ENCODE peak calls at places on chromosomes 5 and 9, in seven cellular contexts. I, J, P, R, Q, K and C are unnamed samples.

GRCh38 chr9:108093773-108094675 is 604.5 kb upstream of the KLF4 start:
- DNase-seq in J (no peak), P (peak), Q (no peak), R (peak), I (no peak), K (peak), C (no peak)

GRCh38 chr5:175822225-175822624 is 49.2 kb upstream of the CPLX2 start:
- DNase-seq in Q (no peak), R (no peak), J (no peak), P (no peak), I (no peak), K (no peak), C (no peak)

GRCh38 chr5:173242675-173243085 is 7.7 kb upstream of the NKX2-5 start:
- DNase-seq in J (no peak), Q (no peak), P (no peak), I (no peak), R (no peak), K (no peak), C (no peak)

GRCh38 chr5:161096006-161096405 is 244.0 kb upstream of the ATP10B start:
- DNase-seq in K (no peak), P (no peak), R (no peak), J (no peak), I (no peak), Q (no peak), C (no peak)

GRCh38 chr5:170184007-170184687 is 48.6 kb upstream of the C5orf58 start:
- DNase-seq in R (peak), I (peak), K (peak), J (peak), P (peak), Q (peak), C (peak)

GRCh38 chr9:68966496-68966944 is 47.4 kb downstream of the PRKACG start:
- DNase-seq in I (no peak), K (no peak), P (no peak), R (no peak), Q (no peak), J (no peak), C (no peak)

GRCh38 chr5:153432583-153432982 is 57.9 kb upstream of the GRIA1 start:
- DNase-seq in P (no peak), Q (no peak), I (no peak), J (no peak), K (no peak), R (no peak), C (no peak)

GRCh38 chr9:108784128-108784490 is 71.7 kb downstream of the ACTL7B start:
- DNase-seq in Q (no peak), K (no peak), P (no peak), I (no peak), J (no peak), R (no peak), C (no peak)

GRCh38 chr9:13331320-13331719 is 51.8 kb upstream of the MPDZ start:
- DNase-seq in Q (no peak), R (no peak), J (no peak), K (no peak), P (no peak), I (no peak), C (no peak)

GRCh38 chr5:67246546-67246945 is 49.9 kb upstream of the CD180 start:
- DNase-seq in I (no peak), R (no peak), J (no peak), P (no peak), Q (no peak), K (no peak), C (no peak)

GRCh38 chr5:93503598-93504067 is 77.4 kb downstream of the NR2F1-AS1 start:
- DNase-seq in K (peak), J (no peak), R (no peak), I (no peak), P (peak), Q (no peak), C (no peak)

GRCh38 chr9:69873401-69873950 is 52.9 kb downstream of the CFAP95 start:
- DNase-seq in R (no peak), P (no peak), K (no peak), Q (no peak), J (no peak), I (no peak), C (no peak)

GRCh38 chr5:138929571-138929955 is 54.4 kb upstream of the LRRTM2 start:
- DNase-seq in K (no peak), J (no peak), Q (no peak), R (no peak), I (no peak), P (no peak), C (no peak)

GRCh38 chr9:109452761-109453160 is 45.3 kb downstream of the PTPN3 start:
- DNase-seq in Q (no peak), K (peak), R (peak), J (no peak), P (peak), I (no peak), C (no peak)

GRCh38 chr5:168895295-168896019 is 316.3 kb upstream of the PANK3 start:
- DNase-seq in R (no peak), K (no peak), P (no peak), J (no peak), I (no peak), Q (no peak), C (no peak)

GRCh38 chr5:23012842-23013241 is 159.7 kb upstream of the CDH12 start:
- DNase-seq in R (no peak), Q (no peak), J (no peak), P (no peak), I (no peak), K (no peak), C (no peak)

GRCh38 chr5:34765662-34766061 is 73.3 kb upstream of the TTC23L start:
- DNase-seq in P (no peak), I (no peak), K (no peak), R (no peak), J (no peak), Q (no peak), C (no peak)

GRCh38 chr9:21591221-21592062 is 109.3 kb upstream of the IFNE start:
- DNase-seq in Q (peak), J (no peak), P (peak), R (peak), I (no peak), K (peak), C (no peak)

GRCh38 chr5:61048534-61048933 is 103.5 kb downstream of the NDUFAF2 start:
- DNase-seq in K (peak), P (peak), I (no peak), J (no peak), Q (no peak), R (no peak), C (no peak)

GRCh38 chr9:133342083-133342406 is 5.9 kb downstream of the MED22 start:
- DNase-seq in Q (no peak), P (no peak), R (no peak), K (no peak), I (no peak), J (no peak), C (no peak)

GRCh38 chr9:70411930-70412677 is 2.4 kb downstream of the KLF9 start:
- DNase-seq in J (peak), R (peak), Q (peak), P (no peak), K (peak), I (no peak), C (no peak)

GRCh38 chr5:178739452-178740180 is 9.2 kb upstream of the ZNF354A start:
- DNase-seq in R (no peak), P (no peak), K (no peak), J (no peak), Q (no peak), I (no peak), C (no peak)

GRCh38 chr5:176550275-176550831 is 1.2 kb downstream of the CDHR2 start:
- DNase-seq in J (no peak), K (no peak), R (no peak), P (no peak), Q (no peak), I (peak), C (no peak)

GRCh38 chr9:36118706-36119105 is 17.8 kb upstream of the GLIPR2 start:
- DNase-seq in J (no peak), K (no peak), Q (no peak), I (no peak), R (no peak), P (no peak), C (no peak)

GRCh38 chr5:10600629-10601245 is 36.9 kb downstream of the ANKRD33B start:
- DNase-seq in P (no peak), K (no peak), Q (no peak), I (peak), R (no peak), J (no peak), C (no peak)

GRCh38 chr9:84338792-84339191 is 1.8 kb downstream of the SLC28A3 start:
- DNase-seq in Q (no peak), R (no peak), P (no peak), I (no peak), J (no peak), K (no peak), C (no peak)

GRCh38 chr5:144844086-144844485 is 673.4 kb downstream of the KCTD16 start:
- DNase-seq in J (no peak), Q (no peak), I (no peak), R (no peak), K (no peak), P (no peak), C (no peak)

GRCh38 chr5:84688566-84688965 is 303.9 kb upstream of the EDIL3 start:
- DNase-seq in Q (no peak), J (no peak), P (no peak), R (no peak), K (peak), I (no peak), C (no peak)

GRCh38 chr9:1071730-1072129 is 21.6 kb downstream of the DMRT2 start:
- DNase-seq in Q (no peak), K (no peak), I (no peak), J (no peak), R (no peak), P (no peak), C (no peak)

GRCh38 chr9:112333639-112334318 is 360 bp upstream of the PTBP3 start:
- DNase-seq in J (peak), R (peak), I (peak), Q (peak), P (peak), K (peak), C (peak)

GRCh38 chr9:112331676-112331955 is 1.8 kb downstream of the PTBP3 start:
- DNase-seq in Q (no peak), J (no peak), P (no peak), K (no peak), R (no peak), I (peak), C (no peak)

GRCh38 chr9:112332272-112332671 is 1.1 kb downstream of the PTBP3 start:
- DNase-seq in P (no peak), J (no peak), I (peak), R (no peak), Q (no peak), K (no peak), C (no peak)

GRCh38 chr9:112332977-112333638 is at the start of gene PTBP3:
- DNase-seq in K (peak), P (peak), R (peak), Q (peak), I (peak), J (peak), C (peak)

DNA sequence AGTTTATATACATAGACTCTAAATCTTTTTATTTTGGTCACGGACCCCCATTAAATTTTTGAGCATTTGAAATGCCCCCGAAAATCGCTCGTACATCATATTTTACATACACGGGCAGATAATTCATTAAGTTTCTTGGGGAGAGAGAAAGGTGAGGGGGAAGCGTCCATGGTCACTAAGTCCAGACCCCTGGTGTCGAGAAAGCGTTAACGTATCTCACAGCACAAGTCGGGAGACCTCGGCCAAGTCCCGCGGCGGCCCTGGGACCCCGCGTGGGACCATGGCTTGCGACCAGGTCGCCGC is 794 bp downstream of the PTBP3 start:
- DNase-seq in K (no peak), Q (no peak), P (no peak), I (no peak), J (no peak), R (no peak), C (no peak)
- TF ChIP-seq CTCF in K (peak), Q (no peak), P (no peak), I (peak), J (no peak), R (no peak), C (peak)

DNA sequence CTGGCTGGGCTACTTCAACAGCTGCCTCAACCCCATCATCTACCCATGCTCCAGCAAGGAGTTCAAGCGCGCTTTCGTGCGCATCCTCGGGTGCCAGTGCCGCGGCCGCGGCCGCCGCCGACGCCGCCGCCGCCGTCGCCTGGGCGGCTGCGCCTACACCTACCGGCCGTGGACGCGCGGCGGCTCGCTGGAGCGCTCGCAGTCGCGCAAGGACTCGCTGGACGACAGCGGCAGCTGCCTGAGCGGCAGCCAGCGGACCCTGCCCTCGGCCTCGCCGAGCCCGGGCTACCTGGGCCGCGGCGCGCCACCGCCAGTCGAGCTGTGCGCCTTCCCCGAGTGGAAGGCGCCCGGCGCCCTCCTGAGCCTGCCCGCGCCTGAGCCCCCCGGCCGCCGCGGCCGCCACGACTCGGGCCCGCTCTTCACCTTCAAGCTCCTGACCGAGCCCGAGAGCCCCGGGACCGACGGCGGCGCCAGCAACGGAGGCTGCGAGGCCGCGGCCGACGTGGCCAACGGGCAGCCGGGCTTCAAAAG is 36.9 kb upstream of the TTC1 start:
- DNase-seq in K (no peak), J (peak), Q (no peak), R (peak), I (no peak), P (no peak), C (no peak)
- TF ChIP-seq CTCF in K (no peak), J (no peak), Q (no peak), R (no peak), I (no peak), P (no peak), C (peak)

DNA sequence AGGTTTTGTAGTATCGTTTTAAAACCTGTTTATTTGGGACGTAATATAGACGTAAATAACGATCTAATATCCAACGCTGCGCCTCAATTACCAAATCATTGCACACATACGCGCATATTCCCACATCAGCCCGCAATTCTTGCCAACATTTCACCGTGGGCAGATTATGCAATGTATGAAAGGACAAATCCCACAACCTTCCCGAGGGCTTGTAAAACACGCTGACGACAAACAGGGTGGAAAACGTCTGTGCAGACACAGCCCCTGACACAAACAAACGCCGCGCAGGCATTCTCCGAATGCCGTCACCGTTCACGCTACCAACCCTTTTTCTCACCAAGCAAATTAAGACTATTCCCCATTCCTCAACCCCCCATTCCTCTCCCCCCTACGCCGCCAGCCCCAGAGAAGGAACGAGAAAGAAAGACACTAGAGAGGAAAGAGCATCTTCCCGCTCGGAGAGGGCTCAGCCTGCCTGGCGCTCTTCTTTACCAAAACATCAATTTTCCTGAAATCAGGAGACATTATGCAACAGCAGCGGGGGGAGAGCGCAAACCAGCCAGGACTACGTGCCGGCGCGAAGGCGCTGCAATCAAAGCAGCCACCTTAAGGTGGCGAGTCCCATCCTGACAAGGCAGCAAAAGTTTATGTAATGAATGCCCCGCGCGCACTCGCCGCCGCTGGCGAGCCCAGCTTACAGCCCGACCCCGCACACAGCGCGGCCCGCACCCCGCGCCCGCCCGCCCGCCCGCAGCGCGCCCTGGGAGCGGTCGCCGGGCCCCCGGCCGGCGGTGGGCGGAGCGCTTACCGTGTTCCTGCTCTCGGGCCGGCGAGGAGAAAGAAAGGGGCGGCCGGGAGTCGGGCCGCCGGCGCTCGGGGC is 560 bp downstream of the NFIL3 start:
- DNase-seq in K (peak), I (peak), P (peak), R (peak), J (peak), Q (peak), C (no peak)
- TF ChIP-seq CTCF in K (peak), I (peak), P (peak), R (no peak), J (peak), Q (no peak), C (peak)

GRCh38 chr9:130095872-130096271 is 42.2 kb downstream of the GPR107 start:
- DNase-seq in P (no peak), J (peak), R (no peak), Q (no peak), K (no peak), I (no peak), C (no peak)

GRCh38 chr9:130089141-130089540 is 35.4 kb downstream of the GPR107 start:
- DNase-seq in Q (no peak), I (no peak), R (no peak), J (peak), P (no peak), K (no peak), C (no peak)

GRCh38 chr9:130088056-130088455 is 34.4 kb downstream of the GPR107 start:
- DNase-seq in P (no peak), J (peak), K (no peak), Q (no peak), I (no peak), R (no peak), C (no peak)

DNA sequence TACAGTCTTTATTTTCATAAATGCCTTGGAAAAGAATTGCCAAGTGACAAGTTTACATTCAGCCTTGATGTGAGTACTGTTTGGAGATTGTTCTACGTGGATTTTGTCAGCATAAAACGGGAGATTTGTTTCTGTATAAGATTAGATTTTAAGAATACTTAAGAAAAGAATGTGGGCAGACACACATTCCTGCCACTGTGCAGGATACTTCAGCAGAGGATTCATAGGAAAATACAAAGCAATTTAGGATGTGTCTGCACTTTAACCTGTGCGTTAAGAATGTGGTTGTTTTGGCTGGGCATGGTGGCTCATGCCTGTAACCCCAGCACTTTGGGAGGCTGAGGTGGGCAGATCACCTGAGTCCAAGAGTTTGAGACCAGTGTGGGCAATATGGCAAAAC is 37.2 kb downstream of the GPR107 start:
- DNase-seq in K (no peak), R (no peak), P (no peak), J (peak), Q (no peak), I (no peak), C (no peak)
- TF ChIP-seq CTCF in K (peak), R (no peak), P (no peak), J (no peak), Q (no peak), I (no peak), C (no peak)

DNA sequence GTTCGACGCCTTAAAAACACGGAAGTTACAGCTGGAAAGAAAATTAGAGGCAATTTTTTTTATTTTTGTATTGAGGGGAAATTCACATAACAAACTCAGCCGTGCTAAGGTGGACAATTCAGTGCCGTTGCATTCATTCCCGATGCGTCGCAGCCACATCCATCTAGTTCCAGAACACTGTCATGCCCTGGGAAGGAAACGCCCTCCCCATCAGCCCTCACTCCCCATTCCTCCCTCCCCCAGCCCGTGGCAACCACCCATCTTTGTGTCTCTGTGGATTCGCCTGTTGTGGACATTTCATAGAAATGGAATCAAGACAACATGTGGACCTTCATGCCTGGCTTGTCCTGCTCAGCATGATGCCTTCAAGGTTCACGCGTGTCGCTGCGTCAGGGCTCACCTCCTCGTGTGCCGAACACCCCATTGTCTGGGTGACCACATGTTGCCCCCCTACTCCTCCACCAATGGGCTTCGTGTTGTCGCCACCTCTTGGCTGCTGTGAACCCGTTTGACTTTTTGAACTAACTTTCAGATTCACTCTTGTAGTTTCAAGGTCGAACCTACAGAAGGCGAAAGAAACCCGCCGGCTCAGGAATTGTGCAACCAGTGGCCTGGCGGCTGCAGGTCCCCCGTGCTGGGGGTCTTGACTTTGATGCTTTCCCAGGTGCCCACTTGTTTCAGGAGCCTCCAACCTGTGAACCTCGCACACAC is 17.4 kb upstream of the CAMSAP1 start:
- DNase-seq in R (no peak), Q (no peak), J (no peak), P (no peak), K (no peak), I (peak), C (no peak)
- TF ChIP-seq CTCF in R (no peak), Q (no peak), J (no peak), P (no peak), K (no peak), I (peak), C (no peak)